ENCODE peak calls at places on chromosomes 5 and 9, in five cellular contexts. L is AG04450, B is epithelial cell of esophagus, W is Caco-2, Q is endodermal cell. S is an unnamed sample.

GRCh38 chr9:4287886-4288588 is 11.8 kb downstream of the GLIS3 start:
- DNase-seq in L (no peak), B (no peak), W (no peak), Q (no peak), S (no peak)

GRCh38 chr5:158026248-158027031 is 167.5 kb upstream of the CLINT1 start:
- DNase-seq in L (no peak), B (peak), W (no peak), Q (no peak), S (peak)

GRCh38 chr5:95720094-95720793 is 10.9 kb upstream of the RHOBTB3 start:
- DNase-seq in L (no peak), B (no peak), W (no peak), Q (no peak), S (no peak)

GRCh38 chr9:97109194-97109811 is 70.4 kb upstream of the CTSV start:
- DNase-seq in L (no peak), B (peak), W (peak), Q (peak), S (peak)

GRCh38 chr5:139725073-139725830 is 70.4 kb upstream of the PSD2 start:
- DNase-seq in L (peak), B (no peak), W (no peak), Q (no peak), S (peak)

GRCh38 chr5:132056610-132057497 is 3.6 kb upstream of the IL3 start:
- DNase-seq in L (no peak), B (no peak), W (no peak), Q (no peak), S (no peak)

GRCh38 chr9:110623462-110624025 is 44.0 kb upstream of the SVEP1 start:
- DNase-seq in L (no peak), B (peak), W (peak), Q (peak), S (peak)

GRCh38 chr5:157109744-157110143 is 900 bp upstream of the HAVCR2 start:
- DNase-seq in L (no peak), B (no peak), W (no peak), Q (no peak), S (no peak)

GRCh38 chr5:137234973-137235943 is 263.9 kb downstream of the SPOCK1 start:
- DNase-seq in L (no peak), B (peak), W (no peak), Q (no peak), S (no peak)

GRCh38 chr9:117809751-117810150 is 105.5 kb downstream of the TLR4 start:
- DNase-seq in L (no peak), B (no peak), W (no peak), Q (no peak), S (no peak)

DNA sequence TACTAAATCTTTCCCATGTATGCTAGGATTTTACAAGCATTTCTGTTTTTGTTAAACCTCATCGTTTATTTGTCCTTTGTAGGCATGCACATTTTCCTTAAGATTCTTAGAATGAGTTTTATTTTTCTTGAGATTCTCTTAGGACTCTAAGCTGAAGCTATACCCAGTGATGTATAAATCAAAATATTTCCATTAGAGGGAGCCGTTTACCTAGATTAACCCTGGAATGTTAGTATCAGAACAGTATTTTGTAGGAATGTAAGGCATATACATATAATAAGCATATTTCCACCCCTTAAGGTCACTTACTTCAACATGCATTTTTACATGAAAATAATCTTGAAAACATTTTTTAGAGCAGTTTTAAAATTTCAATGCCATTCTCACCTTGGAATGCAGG is 35.2 kb upstream of the FCHO2 start:
- DNase-seq in L (no peak), B (peak), W (peak), Q (no peak), S (peak)
- TF ChIP-seq CTCF in L (peak), B (peak), W (peak), Q (peak), S (peak)

DNA sequence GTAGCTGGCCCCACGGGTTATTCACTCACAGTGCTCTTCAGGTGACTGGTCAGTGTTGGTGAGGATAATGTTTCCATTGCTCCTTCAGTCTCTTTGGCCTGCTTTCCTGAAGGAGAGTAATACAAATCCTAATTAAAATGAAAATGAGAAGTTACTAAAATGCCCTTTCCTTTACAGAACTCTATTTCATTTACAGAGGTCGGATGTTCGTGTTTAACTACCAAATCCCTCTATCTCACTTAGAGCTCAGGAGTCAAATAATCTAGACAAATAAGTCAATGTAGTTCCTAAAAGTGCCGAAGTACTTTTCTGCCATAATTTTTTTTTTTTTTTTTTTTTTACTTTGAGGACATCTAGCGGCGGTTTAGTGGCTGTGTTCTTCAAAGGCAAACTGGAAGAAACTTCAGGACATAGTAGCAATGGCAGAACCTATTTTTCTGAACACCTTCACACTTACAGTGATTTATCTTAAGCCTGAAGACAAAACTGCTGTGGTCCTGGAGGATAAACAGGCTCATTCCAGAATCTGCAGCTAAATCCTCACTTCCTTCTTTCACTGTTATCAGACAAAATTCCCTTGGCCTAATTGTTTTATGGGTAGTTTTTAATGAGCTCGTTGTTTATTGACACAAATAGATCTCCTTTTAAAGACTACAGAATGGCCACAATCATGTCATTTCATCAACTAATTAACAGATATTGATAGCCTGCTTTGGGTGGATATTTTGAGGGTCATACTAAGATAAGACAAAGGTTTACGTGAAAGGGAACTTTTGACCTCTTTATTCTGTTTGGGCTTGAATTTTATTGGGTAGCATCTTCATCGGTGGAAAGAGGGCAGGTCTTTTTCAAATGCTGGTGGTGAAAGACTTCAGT is 207.6 kb upstream of the DMRTA1 start:
- DNase-seq in L (no peak), B (peak), W (no peak), Q (no peak), S (peak)
- H3K4me3 ChIP-seq in L (no peak), B (no peak), W (no peak), Q (peak), S (no peak)

GRCh38 chr5:153756540-153756939 is 266.1 kb downstream of the GRIA1 start:
- DNase-seq in L (no peak), B (peak), W (no peak), Q (no peak), S (peak)
- TF ChIP-seq CTCF in L (peak), B (peak), W (peak), Q (peak), S (peak)

GRCh38 chr9:70987986-70988385 is 133.4 kb downstream of the TRPM3 start:
- DNase-seq in L (peak), B (no peak), W (no peak), Q (no peak), S (peak)
- H3K4me3 ChIP-seq in L (no peak), B (no peak), W (no peak), Q (no peak), S (no peak)

GRCh38 chr9:1429328-1429727 is 379.2 kb downstream of the DMRT2 start:
- DNase-seq in L (no peak), B (peak), W (peak), Q (peak), S (peak)
- TF ChIP-seq CTCF in L (no peak), B (peak), W (peak), Q (peak), S (peak)

GRCh38 chr5:174455301-174455700 is 269.1 kb upstream of the MSX2 start:
- DNase-seq in L (no peak), B (no peak), W (peak), Q (no peak), S (no peak)
- H3K4me3 ChIP-seq in L (no peak), B (no peak), W (no peak), Q (no peak), S (no peak)

DNA sequence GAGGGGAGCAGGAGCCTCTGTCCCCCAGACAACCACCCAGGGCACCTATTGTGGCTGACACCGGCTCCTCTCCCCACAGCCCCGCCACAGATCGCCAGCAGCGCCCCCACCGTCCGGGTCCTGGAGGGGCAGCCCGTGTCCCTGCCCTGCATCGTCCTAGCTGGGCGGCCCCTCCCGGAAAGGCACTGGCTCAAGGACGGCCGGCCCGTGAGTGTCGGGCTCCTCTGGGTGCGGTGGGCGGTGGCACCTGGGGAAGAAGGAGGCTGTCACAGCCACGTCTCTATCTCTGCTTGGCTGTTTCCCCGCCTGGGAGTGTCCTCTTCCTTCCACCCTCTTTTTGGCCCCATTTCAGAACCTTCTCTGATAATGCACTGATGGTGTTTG is 55.1 kb downstream of the HMCN2 start:
- DNase-seq in L (no peak), B (peak), W (no peak), Q (peak), S (no peak)
- TF ChIP-seq CTCF in L (no peak), B (no peak), W (no peak), Q (peak), S (no peak)

S was measured in fibroblast of mammary gland.